ENCODE peak calls at places on chromosomes 2 and 18, in four cellular contexts. One of them, this sample, is unnamed.

GRCh38 chr2:234467289-234467688 is 29.6 kb downstream of the ARL4C start:
- DNase-seq in CD8-positive, alpha-beta memory T cell: no peak
- DNase-seq in AG04450: peak; percentile 58
- DNase-seq in fibroblast of lung: peak; percentile 91
- DNase-seq in this sample: no peak

GRCh38 chr18:12305930-12306629 is 2.0 kb upstream of the TUBB6 start:
- DNase-seq in CD8-positive, alpha-beta memory T cell: no peak
- DNase-seq in AG04450: no peak
- DNase-seq in fibroblast of lung: no peak
- DNase-seq in this sample: no peak

GRCh38 chr2:46082531-46083485 is 214.4 kb upstream of the EPAS1 start:
- DNase-seq in CD8-positive, alpha-beta memory T cell: no peak
- DNase-seq in AG04450: no peak
- DNase-seq in fibroblast of lung: peak; percentile 94
- DNase-seq in this sample: no peak

GRCh38 chr18:36302676-36303075 is 5.2 kb downstream of the FHOD3 start:
- DNase-seq in CD8-positive, alpha-beta memory T cell: no peak
- DNase-seq in AG04450: no peak
- DNase-seq in fibroblast of lung: peak; percentile 66
- DNase-seq in this sample: no peak

GRCh38 chr18:35729971-35730668 is 148.6 kb downstream of the GALNT1 start:
- DNase-seq in CD8-positive, alpha-beta memory T cell: no peak
- DNase-seq in AG04450: no peak
- DNase-seq in fibroblast of lung: no peak
- DNase-seq in this sample: no peak

GRCh38 chr2:1564506-1564905 is 151.2 kb downstream of the TPO start:
- DNase-seq in CD8-positive, alpha-beta memory T cell: no peak
- DNase-seq in AG04450: no peak
- DNase-seq in fibroblast of lung: no peak
- DNase-seq in this sample: no peak

GRCh38 chr2:127520424-127520823 is 5.9 kb downstream of the IWS1 start:
- DNase-seq in CD8-positive, alpha-beta memory T cell: no peak
- DNase-seq in AG04450: no peak
- DNase-seq in fibroblast of lung: no peak
- DNase-seq in this sample: no peak

GRCh38 chr2:62354771-62355550 is 151.0 kb downstream of the TMEM17 start:
- DNase-seq in CD8-positive, alpha-beta memory T cell: no peak
- DNase-seq in AG04450: no peak
- DNase-seq in fibroblast of lung: peak; percentile 29
- DNase-seq in this sample: no peak

GRCh38 chr2:242075683-242076082 is 206.2 kb downstream of the RTP5 start:
- DNase-seq in CD8-positive, alpha-beta memory T cell: no peak
- DNase-seq in AG04450: no peak
- DNase-seq in fibroblast of lung: no peak
- DNase-seq in this sample: no peak

GRCh38 chr2:145597011-145597410 is 1077.1 kb upstream of the ZEB2 start:
- DNase-seq in CD8-positive, alpha-beta memory T cell: no peak
- DNase-seq in AG04450: no peak
- DNase-seq in fibroblast of lung: peak; percentile 36
- DNase-seq in this sample: no peak

GRCh38 chr2:121955313-121956211 is 200.1 kb downstream of the TSN start:
- DNase-seq in CD8-positive, alpha-beta memory T cell: no peak
- DNase-seq in AG04450: no peak
- DNase-seq in fibroblast of lung: no peak
- DNase-seq in this sample: no peak

GRCh38 chr18:23270999-23271680 is 135.9 kb downstream of the CABLES1 start:
- DNase-seq in CD8-positive, alpha-beta memory T cell: no peak
- DNase-seq in AG04450: no peak
- DNase-seq in fibroblast of lung: peak; percentile 64
- DNase-seq in this sample: no peak

GRCh38 chr18:75179819-75180600 is 28.9 kb downstream of the PTGR3 start:
- DNase-seq in CD8-positive, alpha-beta memory T cell: no peak
- DNase-seq in AG04450: no peak
- DNase-seq in fibroblast of lung: no peak
- DNase-seq in this sample: no peak

GRCh38 chr18:79899609-79900435 is 51.6 kb downstream of the SLC66A2 start:
- DNase-seq in CD8-positive, alpha-beta memory T cell: no peak
- DNase-seq in AG04450: no peak
- DNase-seq in fibroblast of lung: no peak
- DNase-seq in this sample: no peak

DNA sequence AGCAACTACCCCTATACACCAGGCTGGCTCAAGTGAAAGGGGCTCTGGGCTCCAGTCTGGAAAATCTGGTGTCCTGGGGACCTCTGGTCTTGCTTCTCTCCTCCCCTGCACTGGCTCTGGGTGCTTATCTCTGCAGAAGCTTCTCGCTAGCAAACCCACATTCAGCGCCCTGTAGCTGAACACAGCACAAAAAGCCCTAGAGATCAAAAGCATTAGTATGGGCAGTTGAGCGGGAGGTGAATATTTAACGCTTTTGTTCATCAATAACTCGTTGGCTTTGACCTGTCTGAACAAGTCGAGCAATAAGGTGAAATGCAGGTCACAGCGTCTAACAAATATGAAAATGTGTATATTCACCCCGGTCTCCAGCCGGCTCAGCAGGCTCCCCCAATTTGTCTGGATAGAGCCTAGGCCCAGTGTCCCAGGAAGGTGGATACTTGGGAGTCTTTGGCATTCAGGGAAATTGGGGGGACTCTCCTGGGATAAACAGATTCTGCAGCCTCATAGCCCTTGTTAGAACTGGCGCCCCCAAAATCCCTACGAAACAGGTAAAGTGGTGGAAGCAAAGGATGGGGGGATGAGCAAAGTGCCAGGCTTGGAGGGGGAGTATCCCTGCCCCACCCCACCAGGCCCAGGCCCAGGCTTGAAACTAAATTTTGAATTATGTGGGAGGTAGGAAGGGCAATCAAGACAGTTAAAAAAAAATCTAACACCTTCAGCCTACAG is 2.4 kb upstream of the HOXD4 start:
- DNase-seq in CD8-positive, alpha-beta memory T cell: no peak
- DNase-seq in AG04450: no peak
- DNase-seq in fibroblast of lung: no peak
- DNase-seq in this sample: no peak
- H3K9me3 ChIP-seq in CD8-positive, alpha-beta memory T cell: no peaks in the 10 kb centered on the region
- H3K9me3 ChIP-seq in AG04450: peaks cover 4% of the 10 kb centered on the region
- H3K9me3 ChIP-seq in fibroblast of lung: no peaks in the 10 kb centered on the region
- H3K9me3 ChIP-seq in this sample: no peaks in the 10 kb centered on the region

GRCh38 chr2:160092445-160092844 is 30.0 kb upstream of the PLA2R1 start:
- DNase-seq in CD8-positive, alpha-beta memory T cell: no peak
- DNase-seq in AG04450: no peak
- DNase-seq in fibroblast of lung: no peak
- DNase-seq in this sample: no peak

GRCh38 chr2:160091381-160091780 is 29.0 kb upstream of the PLA2R1 start:
- DNase-seq in CD8-positive, alpha-beta memory T cell: no peak
- DNase-seq in AG04450: no peak
- DNase-seq in fibroblast of lung: peak; percentile 69
- DNase-seq in this sample: no peak

GRCh38 chr2:160085662-160086061 is 23.2 kb upstream of the PLA2R1 start:
- DNase-seq in CD8-positive, alpha-beta memory T cell: no peak
- DNase-seq in AG04450: no peak
- DNase-seq in fibroblast of lung: no peak
- DNase-seq in this sample: no peak

GRCh38 chr2:160087854-160088745 is 25.7 kb upstream of the PLA2R1 start:
- DNase-seq in CD8-positive, alpha-beta memory T cell: no peak
- DNase-seq in AG04450: no peak
- DNase-seq in fibroblast of lung: no peak
- DNase-seq in this sample: no peak
- H3K9me3 ChIP-seq in CD8-positive, alpha-beta memory T cell: peaks cover 23% of the 10 kb centered on the region
- H3K9me3 ChIP-seq in AG04450: peaks cover 35% of the 10 kb centered on the region
- H3K9me3 ChIP-seq in fibroblast of lung: no peaks in the 10 kb centered on the region
- H3K9me3 ChIP-seq in this sample: peaks cover 24% of the 10 kb centered on the region

GRCh38 chr18:78656346-78656925 is 323.2 kb upstream of the SALL3 start:
- DNase-seq in CD8-positive, alpha-beta memory T cell: no peak
- DNase-seq in AG04450: no peak
- DNase-seq in fibroblast of lung: no peak
- DNase-seq in this sample: no peak

GRCh38 chr18:78658531-78658930 is 321.1 kb upstream of the SALL3 start:
- DNase-seq in CD8-positive, alpha-beta memory T cell: no peak
- DNase-seq in AG04450: no peak
- DNase-seq in fibroblast of lung: no peak
- DNase-seq in this sample: no peak

GRCh38 chr18:78659748-78660147 is 319.9 kb upstream of the SALL3 start:
- DNase-seq in CD8-positive, alpha-beta memory T cell: no peak
- DNase-seq in AG04450: no peak
- DNase-seq in fibroblast of lung: no peak
- DNase-seq in this sample: no peak

GRCh38 chr18:78659057-78659456 is 320.6 kb upstream of the SALL3 start:
- DNase-seq in CD8-positive, alpha-beta memory T cell: no peak
- DNase-seq in AG04450: no peak
- DNase-seq in fibroblast of lung: no peak
- DNase-seq in this sample: no peak

GRCh38 chr18:78655921-78656320 is 323.7 kb upstream of the SALL3 start:
- DNase-seq in CD8-positive, alpha-beta memory T cell: no peak
- DNase-seq in AG04450: no peak
- DNase-seq in fibroblast of lung: no peak
- DNase-seq in this sample: no peak
- H3K9me3 ChIP-seq in CD8-positive, alpha-beta memory T cell: no peaks in the 10 kb centered on the region
- H3K9me3 ChIP-seq in AG04450: peaks cover 90% of the 10 kb centered on the region
- H3K9me3 ChIP-seq in fibroblast of lung: no peaks in the 10 kb centered on the region
- H3K9me3 ChIP-seq in this sample: no peaks in the 10 kb centered on the region

GRCh38 chr2:86499326-86499725 is 58.2 kb downstream of the KDM3A start:
- DNase-seq in CD8-positive, alpha-beta memory T cell: no peak
- DNase-seq in AG04450: no peak
- DNase-seq in fibroblast of lung: no peak
- DNase-seq in this sample: no peak

GRCh38 chr2:86500325-86500724 is 59.2 kb downstream of the KDM3A start:
- DNase-seq in CD8-positive, alpha-beta memory T cell: no peak
- DNase-seq in AG04450: no peak
- DNase-seq in fibroblast of lung: no peak
- DNase-seq in this sample: no peak

DNA sequence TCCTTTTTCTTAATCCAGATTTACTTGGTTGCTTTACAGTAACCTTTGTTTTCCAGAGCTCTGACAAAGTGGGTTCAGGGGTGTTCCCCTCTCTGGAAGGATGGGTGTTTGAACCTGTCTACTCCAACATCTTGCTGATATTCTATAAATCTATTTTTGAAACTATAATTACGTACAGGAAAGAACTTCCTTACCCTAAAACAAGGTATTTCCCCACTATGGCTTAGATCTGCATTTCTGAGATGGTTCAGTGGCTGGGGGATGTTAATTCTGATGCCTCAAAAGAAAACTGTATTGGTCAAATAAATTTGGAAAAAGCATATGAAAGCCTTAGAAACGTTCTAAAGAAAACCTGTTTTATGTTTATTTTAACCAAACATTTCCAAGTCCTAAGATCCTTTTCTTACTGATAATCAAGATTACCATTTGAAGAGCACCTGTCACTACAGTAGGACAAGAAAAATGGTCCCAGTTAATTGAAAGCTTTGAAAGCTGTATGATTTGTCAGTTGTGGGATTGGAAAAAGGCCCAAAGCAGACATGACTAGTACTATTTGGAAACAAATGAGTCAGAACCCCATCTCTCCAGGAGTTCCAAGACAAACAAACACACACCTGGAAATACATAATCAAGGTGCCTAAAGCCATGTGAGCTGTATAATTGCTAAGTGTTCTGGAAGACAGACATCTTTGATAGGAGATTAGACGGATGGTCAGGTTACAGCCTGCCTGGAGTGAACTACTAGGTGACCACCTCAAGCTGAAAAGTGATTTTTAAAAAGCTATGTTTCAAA is 57.5 kb downstream of the KDM3A start:
- DNase-seq in CD8-positive, alpha-beta memory T cell: no peak
- DNase-seq in AG04450: no peak
- DNase-seq in fibroblast of lung: peak; percentile 23
- DNase-seq in this sample: no peak
- H3K9me3 ChIP-seq in CD8-positive, alpha-beta memory T cell: peaks cover 4% of the 10 kb centered on the region
- H3K9me3 ChIP-seq in AG04450: peaks cover 15% of the 10 kb centered on the region
- H3K9me3 ChIP-seq in fibroblast of lung: no peaks in the 10 kb centered on the region
- H3K9me3 ChIP-seq in this sample: peaks cover 3% of the 10 kb centered on the region

DNA sequence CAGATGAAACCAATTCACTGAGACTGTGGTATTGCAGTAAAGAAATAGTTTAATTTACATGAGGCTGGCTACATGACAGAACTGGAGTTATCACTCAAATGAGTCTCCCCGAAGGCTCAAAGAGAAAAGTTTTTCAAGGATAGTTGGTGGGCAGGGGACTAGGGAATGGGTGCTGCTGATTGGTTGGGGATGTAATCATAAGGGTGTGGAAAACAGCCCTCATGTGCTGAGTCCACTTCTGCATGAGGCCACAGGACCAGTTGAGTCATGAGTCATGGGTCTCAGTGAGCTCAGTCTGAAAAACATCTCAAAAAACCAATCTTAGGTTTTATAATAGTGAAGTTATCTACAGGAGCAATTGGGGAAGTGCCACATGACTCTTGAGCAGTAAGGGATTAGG is 173.1 kb upstream of the NDUFV2 start:
- DNase-seq in CD8-positive, alpha-beta memory T cell: no peak
- DNase-seq in AG04450: no peak
- DNase-seq in fibroblast of lung: peak; percentile 55
- DNase-seq in this sample: no peak
- H3K9me3 ChIP-seq in CD8-positive, alpha-beta memory T cell: peaks cover 6% of the 10 kb centered on the region
- H3K9me3 ChIP-seq in AG04450: peaks cover 26% of the 10 kb centered on the region
- H3K9me3 ChIP-seq in fibroblast of lung: peaks cover 1% of the 10 kb centered on the region
- H3K9me3 ChIP-seq in this sample: peaks cover 4% of the 10 kb centered on the region

GRCh38 chr2:135936524-135936923 is 48.9 kb downstream of the DARS1 start:
- DNase-seq in CD8-positive, alpha-beta memory T cell: no peak
- DNase-seq in AG04450: no peak
- DNase-seq in fibroblast of lung: no peak
- DNase-seq in this sample: no peak
- H3K9me3 ChIP-seq in CD8-positive, alpha-beta memory T cell: no peaks in the 10 kb centered on the region
- H3K9me3 ChIP-seq in AG04450: no peaks in the 10 kb centered on the region
- H3K9me3 ChIP-seq in fibroblast of lung: no peaks in the 10 kb centered on the region
- H3K9me3 ChIP-seq in this sample: no peaks in the 10 kb centered on the region

GRCh38 chr2:39320162-39320561 is 76.4 kb upstream of the CDKL4 start:
- DNase-seq in CD8-positive, alpha-beta memory T cell: no peak
- DNase-seq in AG04450: no peak
- DNase-seq in fibroblast of lung: no peak
- DNase-seq in this sample: no peak
- H3K9me3 ChIP-seq in CD8-positive, alpha-beta memory T cell: no peaks in the 10 kb centered on the region
- H3K9me3 ChIP-seq in AG04450: no peaks in the 10 kb centered on the region
- H3K9me3 ChIP-seq in fibroblast of lung: no peaks in the 10 kb centered on the region
- H3K9me3 ChIP-seq in this sample: no peaks in the 10 kb centered on the region

DNA sequence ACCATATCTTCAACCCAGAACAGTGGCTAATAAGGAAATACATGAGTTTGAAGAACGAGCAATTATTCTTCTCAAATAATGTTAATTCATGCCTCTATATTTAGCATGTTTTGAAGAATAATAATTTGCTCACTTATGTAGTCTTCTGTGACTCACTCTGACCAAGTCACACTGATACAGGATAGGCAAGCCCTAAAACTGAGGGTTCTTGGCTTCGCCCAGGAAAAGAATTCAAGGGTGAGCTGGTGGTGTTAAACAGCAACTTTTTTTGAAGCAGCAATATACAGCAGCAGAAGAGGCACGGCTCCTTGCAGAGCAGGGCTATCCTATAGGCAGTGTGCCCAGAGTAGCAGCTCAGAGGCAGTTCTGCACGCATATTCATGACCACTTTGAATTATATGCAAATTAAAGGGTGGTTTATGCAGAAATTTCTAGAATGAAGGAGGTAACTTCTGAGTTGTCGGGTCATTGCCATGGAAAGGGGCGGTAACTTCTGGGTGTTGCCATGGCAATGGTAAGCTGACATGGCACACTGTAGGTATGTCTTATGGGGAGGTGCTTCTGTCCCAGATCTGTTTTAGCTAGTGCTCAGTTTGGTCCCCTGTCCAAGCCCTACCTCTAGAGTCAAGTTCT is 200.6 kb downstream of the RND3 start:
- DNase-seq in CD8-positive, alpha-beta memory T cell: no peak
- DNase-seq in AG04450: no peak
- DNase-seq in fibroblast of lung: peak; percentile 46
- DNase-seq in this sample: no peak
- H3K9me3 ChIP-seq in CD8-positive, alpha-beta memory T cell: no peaks in the 10 kb centered on the region
- H3K9me3 ChIP-seq in AG04450: no peaks in the 10 kb centered on the region
- H3K9me3 ChIP-seq in fibroblast of lung: no peaks in the 10 kb centered on the region
- H3K9me3 ChIP-seq in this sample: no peaks in the 10 kb centered on the region

This sample was measured in T-helper 17 cell.